ENCODE peak calls at places on chromosomes 3 and 15, in nine cellular contexts. W is PC-9, F is tibial artery, X is Panc1, O is HCT116, H is astrocyte, V is bronchial epithelial cell, A is cardiac fibroblast, E is OCI-LY7. D is an unnamed sample.

GRCh38 chr3:103926936-103927335 is 1439.8 kb upstream of the ALCAM start:
- DNase-seq in W (no peak), A (no peak), H (no peak), E (no peak), F (peak), O (no peak), V (no peak), X (no peak), D (no peak)

GRCh38 chr3:33144433-33144832 is 30.6 kb downstream of the CRTAP start:
- DNase-seq in W (no peak), E (peak), V (no peak), X (no peak), O (no peak), F (no peak), A (no peak), H (no peak), D (no peak)

GRCh38 chr3:193483988-193484539 is 70.6 kb downstream of the ATP13A4 start:
- DNase-seq in O (no peak), V (no peak), W (no peak), X (no peak), A (no peak), H (peak), E (no peak), F (no peak), D (no peak)

GRCh38 chr15:99143655-99144610 is 39.1 kb downstream of the SYNM start:
- DNase-seq in X (no peak), O (no peak), V (peak), H (no peak), A (peak), W (no peak), F (peak), E (no peak), D (peak)

GRCh38 chr3:71551286-71551919 is 32.1 kb downstream of the FOXP1 start:
- DNase-seq in V (peak), A (peak), H (peak), E (no peak), W (peak), X (no peak), F (no peak), O (no peak), D (peak)

GRCh38 chr3:150370129-150370602 is 37.9 kb upstream of the TSC22D2 start:
- DNase-seq in H (peak), O (peak), X (peak), W (peak), F (peak), V (peak), E (no peak), A (peak), D (peak)

GRCh38 chr3:119294889-119295769 is 946 bp downstream of the ARHGAP31 start:
- DNase-seq in W (peak), A (peak), E (peak), V (peak), F (no peak), X (no peak), O (no peak), H (peak), D (peak)

GRCh38 chr3:179526989-179527391 is 35.7 kb upstream of the ACTL6A start:
- DNase-seq in V (peak), F (peak), E (no peak), X (no peak), H (peak), O (no peak), W (no peak), A (peak), D (peak)

GRCh38 chr3:123602325-123602724 is 17.5 kb upstream of the HACD2 start:
- DNase-seq in E (no peak), V (peak), O (peak), A (peak), F (no peak), H (peak), X (peak), W (peak), D (peak)

GRCh38 chr15:38860253-38860652 is 295.6 kb upstream of the RASGRP1 start:
- DNase-seq in O (no peak), H (no peak), V (no peak), X (no peak), E (no peak), W (no peak), A (peak), F (no peak), D (no peak)

GRCh38 chr15:47466357-47466756 is 250.9 kb upstream of the SEMA6D start:
- DNase-seq in A (peak), O (no peak), W (no peak), V (peak), H (peak), X (no peak), E (no peak), F (no peak), D (peak)

GRCh38 chr15:89680282-89680873 is 1.2 kb upstream of the PLIN1 start:
- DNase-seq in W (peak), H (peak), F (peak), A (peak), O (no peak), E (no peak), V (peak), X (no peak), D (no peak)

GRCh38 chr3:126212629-126213375 is 32.4 kb upstream of the ALDH1L1 start:
- DNase-seq in F (peak), H (peak), W (peak), A (peak), E (no peak), O (no peak), V (peak), X (no peak), D (peak)

GRCh38 chr3:17645074-17645698 is 97.2 kb downstream of the TBC1D5 start:
- DNase-seq in V (peak), X (peak), E (peak), F (no peak), H (peak), W (peak), A (peak), O (peak), D (peak)

GRCh38 chr3:64207289-64208086 is 17.8 kb downstream of the PRICKLE2 start:
- DNase-seq in A (peak), W (no peak), E (no peak), F (no peak), V (peak), O (no peak), X (no peak), H (peak), D (no peak)

GRCh38 chr3:149317072-149317471 is 16.4 kb downstream of the TM4SF18 start:
- DNase-seq in X (no peak), V (no peak), O (no peak), W (no peak), H (no peak), E (no peak), F (no peak), A (no peak), D (no peak)

DNA sequence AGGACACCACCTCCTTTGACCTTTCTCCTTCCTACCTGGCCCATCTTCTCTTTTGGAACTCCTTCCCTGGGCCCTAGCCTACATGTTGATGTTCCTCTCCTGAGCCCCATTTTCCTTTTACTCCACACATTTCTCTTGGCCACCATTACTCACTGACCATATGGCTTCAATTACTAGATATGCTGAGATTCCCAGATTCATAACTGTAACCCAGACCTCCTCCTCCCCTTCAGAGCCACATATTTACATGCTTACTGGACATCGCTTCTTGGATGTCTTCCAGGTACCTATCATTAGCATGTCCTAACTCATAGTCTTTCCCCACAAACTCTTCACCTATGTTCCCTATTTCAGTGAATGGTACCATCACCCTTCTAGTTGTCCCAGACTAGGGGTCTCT is 24.4 kb upstream of the TRIM59 start:
- DNase-seq in O (no peak), V (peak), W (no peak), H (peak), F (no peak), E (no peak), A (peak), X (no peak), D (peak)
- H3K4me3 ChIP-seq in O (no peak), V (no peak), W (no peak), H (peak), F (no peak), E (no peak), A (no peak), X (no peak), D (no peak)

DNA sequence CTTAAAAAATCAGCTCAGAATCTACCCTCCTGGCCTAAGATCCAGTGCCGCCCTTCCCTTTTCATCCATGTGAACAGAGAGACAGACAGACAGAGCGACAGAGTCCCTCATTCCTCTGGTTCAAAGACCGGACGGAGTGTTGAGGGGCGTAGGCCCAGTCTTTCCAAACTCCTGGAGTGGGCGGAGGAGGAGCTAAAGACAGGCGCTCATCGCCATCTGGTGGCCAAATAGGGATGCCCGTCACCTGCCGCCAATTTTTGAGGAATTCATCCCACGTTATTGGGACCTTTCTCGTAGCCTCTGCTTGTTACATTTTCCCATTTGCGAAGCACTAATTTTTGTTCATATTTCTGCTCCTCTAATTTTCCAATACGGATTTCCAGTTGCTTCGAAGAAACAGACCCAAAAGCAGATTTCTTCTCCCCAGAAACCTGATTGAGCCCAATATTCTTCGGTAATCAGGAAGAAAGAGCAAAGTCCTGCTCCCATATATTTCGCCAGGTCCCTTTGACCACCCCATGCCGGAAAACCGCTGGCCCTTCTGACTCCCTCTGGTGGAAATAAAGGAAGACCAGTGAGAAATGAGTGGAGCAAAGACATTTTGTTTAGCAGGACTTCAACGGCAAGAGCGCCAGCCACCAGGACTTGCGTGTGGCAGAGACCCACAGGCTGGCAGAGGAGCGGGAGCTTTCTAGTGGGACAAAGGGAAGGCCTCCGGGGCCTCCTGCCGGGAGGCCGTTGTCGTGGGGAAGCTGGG is 88.0 kb downstream of the LRRK1 start:
- DNase-seq in A (peak), H (peak), F (peak), V (peak), W (peak), X (peak), O (peak), E (peak), D (peak)
- TF ChIP-seq CTCF in A (peak), H (peak), F (peak), V (peak), W (peak), X (peak), O (peak), E (peak), D (peak)

GRCh38 chr3:115098354-115099073 is 48.6 kb downstream of the ZBTB20 start:
- DNase-seq in V (no peak), E (no peak), F (no peak), W (no peak), A (no peak), O (no peak), X (no peak), H (no peak), D (no peak)

GRCh38 chr3:115100172-115100571 is 46.9 kb downstream of the ZBTB20 start:
- DNase-seq in A (peak), V (peak), W (no peak), H (peak), X (no peak), E (peak), O (no peak), F (no peak), D (peak)

GRCh38 chr3:115100806-115101205 is 46.3 kb downstream of the ZBTB20 start:
- DNase-seq in F (no peak), W (no peak), E (no peak), H (no peak), O (no peak), A (no peak), V (no peak), X (no peak), D (no peak)

GRCh38 chr3:115095236-115095635 is 51.9 kb downstream of the ZBTB20 start:
- DNase-seq in E (no peak), A (no peak), W (no peak), O (no peak), F (no peak), X (no peak), H (no peak), V (no peak), D (no peak)

GRCh38 chr3:115099115-115099884 is 47.8 kb downstream of the ZBTB20 start:
- DNase-seq in X (no peak), O (no peak), E (no peak), W (no peak), H (no peak), A (no peak), V (no peak), F (no peak), D (no peak)
- H3K4me3 ChIP-seq in X (no peak), O (no peak), E (peak), W (no peak), H (peak), A (peak), V (no peak), F (peak), D (no peak)

GRCh38 chr15:61220125-61220524 is 9.0 kb downstream of the RORA start:
- DNase-seq in F (no peak), A (no peak), V (no peak), X (no peak), H (no peak), E (no peak), O (no peak), W (no peak), D (no peak)
- TF ChIP-seq CTCF in F (no peak), A (no peak), V (no peak), X (no peak), H (no peak), E (no peak), O (no peak), W (no peak), D (no peak)

GRCh38 chr3:15629860-15630597 is 28.5 kb downstream of the BTD start:
- DNase-seq in O (peak), X (peak), V (peak), W (peak), F (no peak), H (peak), A (peak), E (peak), D (peak)
- H3K4me3 ChIP-seq in O (peak), X (no peak), V (no peak), W (peak), F (peak), H (peak), A (peak), E (peak), D (no peak)